ENCODE peak calls at places on chromosomes 11 and 22, in seven cellular contexts. H is neural crest cell; B is tibial artery; M is CD8-positive, alpha-beta T cell; Z is heart right ventricle; Y is left lung; A is ovary. D is an unnamed sample.
A peak's percentile ranks its signal among the peaks of the same experiment; 100 is the strongest.

GRCh38 chr11:116881153-116881552 is 43.7 kb upstream of the APOA1 start:
- DNase-seq in Y (no peak), Z (no peak), A (no peak), B (no peak), H (no peak), M (no peak), D (no peak)

GRCh38 chr22:41512421-41513194 is 31.7 kb downstream of the POLR3H start:
- DNase-seq in B (no peak), Z (no peak), A (peak; percentile 63), M (no peak), Y (no peak), H (no peak), D (no peak)

GRCh38 chr11:117701781-117702180 is 95.2 kb downstream of the DSCAML1 start:
- DNase-seq in Z (no peak), B (no peak), A (no peak), Y (no peak), M (no peak), H (no peak), D (no peak)

GRCh38 chr11:122852071-122852831 is 14.0 kb downstream of the CRTAM start:
- DNase-seq in H (no peak), B (no peak), Y (no peak), A (no peak), Z (no peak), M (peak; percentile 56), D (no peak)

GRCh38 chr22:41446057-41446501 is 522 bp downstream of the TOB2 start:
- DNase-seq in Y (peak; percentile 46), H (no peak), B (peak; percentile 36), A (peak; percentile 57), Z (peak; percentile 24), M (no peak), D (no peak)

GRCh38 chr11:134498326-134499139 is 86.5 kb upstream of the B3GAT1 start:
- DNase-seq in B (no peak), M (no peak), Y (peak; percentile 17), Z (no peak), A (peak; percentile 3), H (no peak), D (peak; percentile 22)

GRCh38 chr22:36385491-36386350 is 2.0 kb downstream of the MYH9 start:
- DNase-seq in Y (peak; percentile 68), H (no peak), Z (no peak), B (peak; percentile 72), M (peak; percentile 73), A (no peak), D (no peak)

GRCh38 chr11:77497368-77497767 is 23.5 kb upstream of the PAK1 start:
- DNase-seq in H (no peak), B (no peak), M (no peak), Y (no peak), Z (no peak), A (no peak), D (no peak)

GRCh38 chr11:55726715-55727324 is 46.4 kb upstream of the OR5D13 start:
- DNase-seq in A (no peak), Y (no peak), Z (no peak), H (no peak), B (no peak), M (no peak), D (no peak)

GRCh38 chr11:124899376-124900145 is 1.9 kb upstream of the ROBO4 start:
- DNase-seq in H (no peak), M (no peak), Y (no peak), Z (no peak), B (no peak), A (peak; percentile 16), D (no peak)

GRCh38 chr11:16242806-16243205 is 113.5 kb downstream of the SOX6 start:
- DNase-seq in M (no peak), A (no peak), Y (no peak), B (no peak), H (no peak), Z (no peak), D (no peak)

GRCh38 chr22:17566776-17567175 is 3.5 kb downstream of the SLC25A18 start:
- DNase-seq in M (no peak), Z (no peak), B (no peak), A (no peak), Y (no peak), H (no peak), D (no peak)

GRCh38 chr11:120337133-120337895 is 1.1 kb downstream of the ARHGEF12 start:
- DNase-seq in H (no peak), A (peak; percentile 61), Z (peak; percentile 59), B (peak; percentile 39), Y (peak; percentile 43), M (no peak), D (no peak)

GRCh38 chr22:35736701-35737100 is 19.0 kb downstream of the APOL5 start:
- DNase-seq in M (no peak), Y (no peak), B (no peak), H (no peak), A (no peak), Z (no peak), D (no peak)

GRCh38 chr11:104529213-104529612 is 365.3 kb upstream of the PDGFD start:
- DNase-seq in B (no peak), M (no peak), Y (no peak), Z (no peak), H (no peak), A (no peak), D (no peak)

GRCh38 chr11:36417154-36417553 is 92.9 kb downstream of the TRAF6 start:
- DNase-seq in M (no peak), A (no peak), Z (no peak), H (no peak), Y (no peak), B (no peak), D (no peak)

GRCh38 chr22:42769574-42770447 is 49.1 kb upstream of the A4GALT start:
- DNase-seq in B (peak; percentile 66), Z (peak; percentile 61), H (no peak), A (peak; percentile 86), M (no peak), Y (peak; percentile 68), D (no peak)

GRCh38 chr11:120882237-120882636 is 141.7 kb upstream of the TBCEL start:
- DNase-seq in Y (no peak), H (no peak), B (no peak), Z (no peak), M (no peak), A (no peak), D (no peak)

GRCh38 chr11:12914401-12914912 is 94.7 kb upstream of the RASSF10 start:
- DNase-seq in H (peak; percentile 69), Y (no peak), B (peak; percentile 27), M (no peak), Z (peak; percentile 67), A (no peak), D (no peak)

GRCh38 chr11:86230921-86231320 is 13.6 kb upstream of the EED start:
- DNase-seq in H (no peak), B (no peak), M (no peak), Z (no peak), A (no peak), Y (no peak), D (no peak)

GRCh38 chr11:86228269-86228966 is 16.1 kb upstream of the EED start:
- DNase-seq in Z (no peak), Y (no peak), M (no peak), B (no peak), H (no peak), A (no peak), D (no peak)

GRCh38 chr11:86232556-86232955 is 12.0 kb upstream of the EED start:
- DNase-seq in M (no peak), H (no peak), B (no peak), Z (no peak), A (no peak), Y (no peak), D (no peak)

GRCh38 chr11:86228967-86229330 is 15.6 kb upstream of the EED start:
- DNase-seq in Y (no peak), B (no peak), A (no peak), H (no peak), Z (no peak), M (no peak), D (no peak)

DNA sequence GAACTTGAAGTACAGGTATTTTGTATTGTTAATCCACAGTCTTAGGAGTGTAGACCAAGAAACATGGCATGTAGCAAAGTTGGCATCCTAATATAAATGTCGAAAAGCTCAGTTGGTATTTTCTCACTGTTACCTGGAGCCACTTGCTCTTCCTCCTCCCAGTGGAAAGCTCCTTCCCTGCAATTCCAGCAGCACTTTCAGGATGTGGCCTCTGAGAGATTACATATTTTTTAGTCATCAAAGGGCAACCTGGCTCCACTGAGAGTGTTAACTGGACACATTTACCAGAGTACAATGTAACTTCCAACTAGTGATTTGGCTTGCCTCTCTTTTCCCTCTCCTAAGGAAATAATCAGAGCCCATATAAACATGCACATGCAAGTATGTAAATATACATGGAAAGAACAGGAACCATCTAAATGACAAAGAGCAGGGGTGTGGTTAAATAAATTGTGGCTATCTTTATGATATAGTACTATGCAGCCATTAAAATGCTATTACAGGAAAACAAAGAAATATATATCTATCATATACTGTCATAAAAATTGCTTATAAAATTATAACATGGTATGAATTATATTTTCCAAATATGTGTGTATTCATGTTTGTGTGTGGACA is 14.2 kb upstream of the EED start:
- DNase-seq in Y (no peak), H (no peak), A (no peak), M (no peak), Z (no peak), B (no peak), D (no peak)
- TF ChIP-seq CTCF in Y (no peak), H (no peak), A (no peak), M (no peak), Z (no peak), B (no peak), D (no peak)

GRCh38 chr11:132101861-132102260 is 731.4 kb downstream of the NTM start:
- DNase-seq in Z (no peak), A (no peak), Y (no peak), B (no peak), M (no peak), H (no peak), D (no peak)
- TF ChIP-seq CTCF in Z (no peak), A (no peak), Y (no peak), B (no peak), M (no peak), H (no peak), D (no peak)

DNA sequence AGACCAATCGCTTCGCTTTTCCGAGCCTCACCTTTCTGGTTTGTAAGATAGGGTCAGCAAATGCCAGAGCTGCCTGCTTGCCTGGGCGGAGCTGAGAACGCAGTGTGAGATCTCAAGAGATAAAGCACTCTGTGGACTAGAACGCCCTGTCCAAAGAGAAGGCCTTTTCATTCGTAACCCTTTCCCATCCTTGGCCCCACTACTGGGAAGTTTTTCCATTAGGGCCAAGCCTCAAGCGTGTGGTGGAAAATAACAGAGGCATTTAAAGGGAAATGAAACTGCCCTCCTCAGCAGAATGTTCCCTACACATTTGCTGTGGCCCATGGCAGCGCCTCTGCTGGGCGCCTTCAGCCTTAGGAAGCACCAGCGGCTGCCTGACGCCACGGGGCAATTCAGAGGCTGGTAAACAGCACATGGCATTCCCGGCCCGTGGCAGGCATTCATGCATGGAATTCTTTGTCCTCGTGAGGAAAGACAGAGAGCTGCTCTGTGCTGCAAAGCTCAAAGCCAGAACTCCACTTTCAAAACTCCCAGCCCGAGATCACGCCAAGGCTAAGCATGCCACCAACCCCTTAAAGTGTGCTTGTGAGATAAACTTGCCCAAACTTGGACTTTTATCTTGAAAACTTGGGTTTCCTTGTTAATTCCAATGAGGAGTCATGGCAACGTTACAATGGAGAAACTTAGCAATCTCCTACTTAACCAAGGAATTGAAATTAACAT is 38.1 kb downstream of the AHNAK start:
- DNase-seq in H (peak; percentile 46), Y (peak; percentile 79), A (peak; percentile 32), Z (peak; percentile 80), M (no peak), B (peak; percentile 85), D (peak; percentile 77)
- TF ChIP-seq CTCF in H (peak; percentile 59), Y (peak; percentile 60), A (peak; percentile 21), Z (peak; percentile 65), M (no peak), B (peak; percentile 65), D (peak; percentile 68)

GRCh38 chr11:1523779-1524178 is 37.2 kb upstream of the MOB2 start:
- DNase-seq in Y (no peak), B (no peak), H (no peak), M (no peak), Z (no peak), A (no peak), D (no peak)
- TF ChIP-seq CTCF in Y (no peak), B (no peak), H (no peak), M (no peak), Z (no peak), A (no peak), D (no peak)